ENCODE peak calls at places on chromosomes 3 and 15, in ten cellular contexts. I is adrenal gland, V is left lung, Z is stomach, A is IMR-90, K is DND-41, X is heart left ventricle, P is tibial nerve, N is neuronal stem cell, F is A673. B is an unnamed sample.

GRCh38 chr3:26536955-26537354 is 85.6 kb upstream of the LRRC3B start:
- DNase-seq in I (no peak), V (no peak), Z (no peak), A (no peak), K (no peak), X (no peak), P (no peak), N (no peak), F (no peak), B (no peak)

GRCh38 chr3:155409336-155409735 is 115.9 kb upstream of the STRIT1 start:
- DNase-seq in I (no peak), V (no peak), Z (no peak), A (no peak), K (no peak), X (no peak), P (no peak), N (no peak), F (no peak), B (no peak)

GRCh38 chr3:167116120-167116922 is 263.8 kb downstream of the ZBBX start:
- DNase-seq in I (no peak), V (no peak), Z (no peak), A (no peak), K (no peak), X (peak), P (no peak), N (no peak), F (no peak), B (no peak)

GRCh38 chr3:81816473-81817260 is 55.2 kb upstream of the GBE1 start:
- DNase-seq in I (peak), V (no peak), Z (no peak), A (peak), K (peak), X (no peak), P (no peak), N (peak), F (no peak), B (no peak)

GRCh38 chr3:39102504-39103323 is 4.7 kb downstream of the GORASP1 start:
- DNase-seq in I (no peak), V (no peak), Z (no peak), A (no peak), K (no peak), X (no peak), P (no peak), N (no peak), F (no peak), B (no peak)

GRCh38 chr15:98896802-98897732 is 110.5 kb downstream of the PGPEP1L start:
- DNase-seq in I (peak), V (no peak), Z (no peak), A (peak), K (no peak), X (no peak), P (peak), N (no peak), F (peak), B (no peak)

GRCh38 chr15:31200735-31201151 is 99.2 kb upstream of the TRPM1 start:
- DNase-seq in I (peak), V (peak), Z (peak), A (peak), K (no peak), X (peak), P (peak), N (peak), F (peak), B (no peak)

GRCh38 chr3:42610978-42611377 is 10.5 kb downstream of the NKTR start:
- DNase-seq in I (no peak), V (no peak), Z (no peak), A (no peak), K (no peak), X (no peak), P (no peak), N (no peak), F (no peak), B (no peak)

GRCh38 chr3:65604863-65605526 is 433.7 kb downstream of the MAGI1 start:
- DNase-seq in I (no peak), V (no peak), Z (no peak), A (peak), K (no peak), X (no peak), P (no peak), N (no peak), F (peak), B (no peak)

GRCh38 chr15:39444729-39445470 is 136.0 kb upstream of the THBS1 start:
- DNase-seq in I (no peak), V (no peak), Z (no peak), A (no peak), K (no peak), X (no peak), P (no peak), N (no peak), F (no peak), B (no peak)

GRCh38 chr15:80210612-80211554 is 41.1 kb downstream of the CTXND1 start:
- DNase-seq in I (no peak), V (no peak), Z (no peak), A (no peak), K (no peak), X (no peak), P (no peak), N (no peak), F (no peak), B (no peak)

GRCh38 chr3:194009892-194010533 is 125.9 kb upstream of the HES1 start:
- DNase-seq in I (no peak), V (no peak), Z (no peak), A (no peak), K (no peak), X (no peak), P (no peak), N (no peak), F (no peak), B (no peak)

GRCh38 chr3:177589921-177590336 is 392.6 kb upstream of the TBL1XR1 start:
- DNase-seq in I (peak), V (no peak), Z (no peak), A (peak), K (no peak), X (no peak), P (peak), N (peak), F (peak), B (no peak)

GRCh38 chr15:79084308-79084968 is 6.1 kb downstream of the RASGRF1 start:
- DNase-seq in I (no peak), V (no peak), Z (no peak), A (no peak), K (no peak), X (peak), P (no peak), N (no peak), F (no peak), B (no peak)

GRCh38 chr3:190902292-190902691 is 39.8 kb upstream of the GMNC start:
- DNase-seq in I (no peak), V (no peak), Z (no peak), A (no peak), K (no peak), X (no peak), P (no peak), N (no peak), F (no peak), B (no peak)

GRCh38 chr3:46449755-46450552 is 14.8 kb downstream of the LTF start:
- DNase-seq in I (no peak), V (no peak), Z (no peak), A (peak), K (no peak), X (no peak), P (no peak), N (no peak), F (no peak), B (no peak)

GRCh38 chr3:25594007-25594502 is 70.7 kb downstream of the TOP2B start:
- DNase-seq in I (no peak), V (no peak), Z (no peak), A (peak), K (peak), X (no peak), P (peak), N (peak), F (peak), B (no peak)

GRCh38 chr15:43792761-43793493 is 807 bp downstream of the SERF2 start:
- DNase-seq in I (peak), V (peak), Z (no peak), A (peak), K (no peak), X (peak), P (no peak), N (peak), F (no peak), B (no peak)

GRCh38 chr3:76063811-76064210 is 278.5 kb upstream of the ZNF717 start:
- DNase-seq in I (no peak), V (no peak), Z (no peak), A (no peak), K (no peak), X (no peak), P (no peak), N (no peak), F (no peak), B (no peak)

GRCh38 chr15:85667491-85668424 is 127.0 kb downstream of the KLHL25 start:
- DNase-seq in I (peak), V (no peak), Z (no peak), A (peak), K (peak), X (no peak), P (peak), N (no peak), F (peak), B (no peak)

GRCh38 chr15:55816017-55816416 is 73.1 kb upstream of the PRTG start:
- DNase-seq in I (no peak), V (no peak), Z (no peak), A (peak), K (no peak), X (no peak), P (no peak), N (no peak), F (no peak), B (no peak)

GRCh38 chr3:151974067-151974466 is 100.6 kb downstream of the SUCNR1 start:
- DNase-seq in I (no peak), V (no peak), Z (no peak), A (peak), K (no peak), X (no peak), P (no peak), N (no peak), F (peak), B (no peak)

GRCh38 chr3:65030847-65031463 is 343.2 kb upstream of the ADAMTS9 start:
- DNase-seq in I (no peak), V (no peak), Z (no peak), A (peak), K (peak), X (no peak), P (no peak), N (no peak), F (peak), B (no peak)

GRCh38 chr3:195899701-195900425 is 8.5 kb downstream of the TNK2 start:
- DNase-seq in I (no peak), V (no peak), Z (no peak), A (no peak), K (no peak), X (peak), P (no peak), N (no peak), F (no peak), B (no peak)

GRCh38 chr3:114606336-114606735 is 312.5 kb downstream of the TIGIT start:
- DNase-seq in I (no peak), V (no peak), Z (no peak), A (no peak), K (no peak), X (no peak), P (no peak), N (no peak), F (no peak), B (no peak)

DNA sequence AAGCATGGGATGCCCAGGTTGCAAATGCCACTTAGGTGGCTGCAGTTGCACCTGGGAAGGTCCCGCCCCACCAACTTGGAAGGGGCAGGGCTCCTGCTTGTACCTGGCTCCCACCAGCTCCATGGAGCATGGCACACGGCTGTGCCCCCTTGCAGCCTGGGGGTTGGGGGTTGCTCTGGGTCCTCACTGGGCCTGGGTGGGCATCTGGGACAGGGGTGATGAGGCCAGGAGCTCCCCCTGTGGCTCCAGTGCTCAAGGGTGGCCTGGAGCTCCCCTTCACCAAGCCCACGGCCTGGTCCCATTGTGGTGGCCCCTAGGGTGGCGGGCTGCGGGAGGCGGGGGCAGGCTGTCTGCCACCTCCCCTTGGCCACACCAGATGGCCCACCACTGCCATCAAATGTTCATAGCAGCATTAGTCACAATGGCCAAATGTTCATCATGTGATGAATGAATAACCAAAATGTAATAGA is 36.7 kb downstream of the GHSR start:
- DNase-seq in I (no peak), V (no peak), Z (no peak), A (no peak), K (no peak), X (no peak), P (no peak), N (no peak), F (no peak), B (no peak)
- H3K27ac ChIP-seq in I (no peak), V (no peak), Z (no peak), A (no peak), K (no peak), X (no peak), P (no peak), N (no peak), F (no peak), B (no peak)

GRCh38 chr3:129432671-129433070 is 4.2 kb upstream of the EFCAB12 start:
- DNase-seq in I (no peak), V (no peak), Z (no peak), A (no peak), K (no peak), X (no peak), P (no peak), N (no peak), F (no peak), B (no peak)
- H3K27ac ChIP-seq in I (no peak), V (no peak), Z (no peak), A (no peak), K (no peak), X (no peak), P (no peak), N (no peak), F (no peak), B (no peak)

GRCh38 chr3:34225828-34226227 is 427.4 kb downstream of the PDCD6IP start:
- DNase-seq in I (no peak), V (no peak), Z (no peak), A (no peak), K (no peak), X (no peak), P (no peak), N (no peak), F (peak), B (no peak)
- H3K27ac ChIP-seq in I (no peak), V (no peak), Z (no peak), A (no peak), K (no peak), X (no peak), P (no peak), N (no peak), F (peak), B (no peak)

GRCh38 chr3:50568947-50569749 is at the start of gene HEMK1:
- DNase-seq in I (peak), V (peak), Z (peak), A (peak), K (peak), X (peak), P (peak), N (peak), F (peak), B (peak)

GRCh38 chr3:50572801-50573371 is 3.6 kb downstream of the HEMK1 start:
- DNase-seq in I (no peak), V (no peak), Z (no peak), A (no peak), K (peak), X (no peak), P (no peak), N (no peak), F (no peak), B (no peak)

GRCh38 chr3:50572158-50572557 is 2.8 kb downstream of the HEMK1 start:
- DNase-seq in I (peak), V (peak), Z (peak), A (peak), K (peak), X (peak), P (peak), N (peak), F (peak), B (peak)

GRCh38 chr3:50571486-50571885 is 2.2 kb downstream of the HEMK1 start:
- DNase-seq in I (no peak), V (no peak), Z (no peak), A (no peak), K (peak), X (no peak), P (no peak), N (no peak), F (no peak), B (no peak)

DNA sequence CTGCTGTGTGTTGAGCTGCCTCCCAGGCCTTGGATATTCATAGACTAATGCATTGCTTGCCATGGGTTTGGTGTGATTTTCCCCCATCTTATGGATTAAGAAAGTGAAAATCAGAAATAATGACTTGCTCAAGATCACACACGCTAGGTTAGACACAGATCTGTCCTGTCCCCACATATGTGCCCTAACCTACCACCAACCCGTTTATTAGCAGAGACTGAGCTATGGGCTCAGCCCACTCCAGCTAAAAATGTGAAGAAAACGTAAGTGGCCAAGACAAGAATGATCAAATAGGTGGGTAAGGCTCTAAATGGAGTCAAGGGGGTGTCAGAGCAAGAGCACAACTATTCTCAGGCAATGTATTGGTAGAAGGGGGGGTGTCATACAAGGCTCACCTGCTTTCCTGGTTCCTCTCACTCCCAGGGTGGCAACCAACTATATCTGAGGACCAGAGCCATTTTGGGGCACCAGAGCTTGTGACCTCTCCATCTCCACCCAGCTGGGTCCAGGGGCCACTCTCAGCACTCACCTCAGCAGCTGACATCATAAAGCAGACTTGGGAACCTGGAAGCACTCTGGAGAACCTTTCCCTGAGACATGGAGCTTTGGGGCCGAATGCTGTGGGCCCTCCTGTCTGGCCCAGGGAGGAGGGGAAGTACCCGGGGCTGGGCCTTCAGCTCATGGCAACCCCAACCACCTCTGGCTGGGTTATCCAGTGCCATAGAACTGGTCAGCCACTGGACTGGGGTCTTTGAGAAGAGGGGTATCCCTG is 1.4 kb downstream of the HEMK1 start:
- DNase-seq in I (no peak), V (no peak), Z (no peak), A (no peak), K (peak), X (no peak), P (no peak), N (no peak), F (no peak), B (no peak)
- H3K27ac ChIP-seq in I (no peak), V (no peak), Z (peak), A (no peak), K (peak), X (no peak), P (no peak), N (no peak), F (no peak), B (no peak)

DNA sequence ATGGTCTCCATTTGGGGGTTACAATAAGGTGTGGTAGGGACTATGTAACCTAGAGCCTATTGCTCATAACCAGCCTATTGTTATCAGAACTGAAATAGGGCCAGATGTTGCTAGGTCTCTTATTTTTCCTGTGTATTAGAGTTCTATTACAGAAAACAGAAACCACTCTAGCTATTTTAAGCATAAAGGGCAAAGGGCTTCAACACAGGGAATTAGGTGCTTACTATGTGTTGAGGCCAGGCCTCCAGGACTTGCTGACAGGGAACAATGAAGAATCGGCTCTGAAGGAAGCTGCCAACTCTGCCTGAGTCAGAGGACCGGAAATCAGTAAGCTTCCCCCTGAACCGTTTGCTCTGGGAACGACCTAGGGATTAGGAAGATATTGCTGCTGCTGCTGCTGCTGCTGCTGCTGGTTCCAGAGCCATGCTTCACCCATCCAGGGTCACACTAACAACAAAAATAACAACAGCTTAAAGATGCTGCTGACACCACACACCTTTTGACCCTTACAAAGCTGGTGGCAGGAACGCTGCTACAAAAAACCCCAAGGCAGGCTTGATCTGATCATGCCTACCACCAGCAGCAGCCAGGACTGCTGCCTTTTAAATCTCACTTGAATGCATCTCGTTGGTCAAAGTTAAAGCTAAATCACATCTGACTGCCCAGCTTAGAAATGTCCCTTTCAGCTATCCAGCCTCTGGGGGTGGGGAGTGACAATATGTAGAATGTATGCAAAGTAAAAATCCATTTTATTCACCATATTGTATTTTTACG is 276.9 kb upstream of the IL12A start:
- DNase-seq in I (peak), V (no peak), Z (no peak), A (peak), K (no peak), X (peak), P (no peak), N (peak), F (peak), B (no peak)
- H3K27ac ChIP-seq in I (no peak), V (no peak), Z (no peak), A (peak), K (no peak), X (peak), P (no peak), N (peak), F (no peak), B (no peak)

GRCh38 chr3:23809294-23809693 is 3.5 kb downstream of the UBE2E1 start:
- DNase-seq in I (no peak), V (no peak), Z (no peak), A (no peak), K (no peak), X (no peak), P (no peak), N (no peak), F (no peak), B (no peak)
- H3K27ac ChIP-seq in I (no peak), V (no peak), Z (peak), A (no peak), K (no peak), X (peak), P (peak), N (no peak), F (no peak), B (no peak)

DNA sequence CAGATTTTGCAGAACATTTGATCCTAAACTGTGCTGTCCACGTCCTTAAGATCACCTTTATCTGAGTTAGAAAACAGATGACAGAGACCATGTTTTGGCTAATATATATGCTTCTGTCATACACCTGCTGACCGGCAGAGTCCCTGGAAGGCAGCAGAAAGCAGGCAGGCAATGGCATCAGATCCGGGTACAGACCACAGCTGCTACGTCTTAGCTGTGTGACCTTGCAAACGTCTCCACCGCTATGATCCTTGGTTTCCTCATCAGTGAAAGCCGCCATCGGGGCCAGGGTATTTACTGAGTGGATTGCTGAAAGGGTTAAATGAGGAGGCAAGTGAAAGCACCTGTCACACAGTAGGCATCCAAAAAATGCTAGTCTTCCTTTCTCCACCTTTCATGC is 72.1 kb downstream of the ABTB1 start:
- DNase-seq in I (no peak), V (no peak), Z (no peak), A (no peak), K (no peak), X (no peak), P (no peak), N (no peak), F (no peak), B (no peak)
- H3K27ac ChIP-seq in I (no peak), V (no peak), Z (peak), A (no peak), K (no peak), X (peak), P (no peak), N (no peak), F (no peak), B (no peak)

GRCh38 chr3:48426401-48426909 is 3.4 kb downstream of the PLXNB1 start:
- DNase-seq in I (no peak), V (no peak), Z (no peak), A (no peak), K (no peak), X (peak), P (no peak), N (no peak), F (no peak), B (peak)

GRCh38 chr3:48426944-48427629 is 2.8 kb downstream of the PLXNB1 start:
- DNase-seq in I (no peak), V (no peak), Z (no peak), A (no peak), K (no peak), X (no peak), P (no peak), N (no peak), F (no peak), B (no peak)

GRCh38 chr3:48428088-48428862 is 1.6 kb downstream of the PLXNB1 start:
- DNase-seq in I (no peak), V (no peak), Z (peak), A (no peak), K (no peak), X (no peak), P (peak), N (no peak), F (no peak), B (no peak)

GRCh38 chr3:48428863-48429415 is 947 bp downstream of the PLXNB1 start:
- DNase-seq in I (no peak), V (no peak), Z (peak), A (peak), K (peak), X (peak), P (peak), N (no peak), F (peak), B (peak)

GRCh38 chr3:48427630-48427962 is 2.3 kb downstream of the PLXNB1 start:
- DNase-seq in I (no peak), V (no peak), Z (no peak), A (no peak), K (no peak), X (peak), P (no peak), N (no peak), F (no peak), B (peak)
- H3K27ac ChIP-seq in I (peak), V (no peak), Z (peak), A (no peak), K (no peak), X (peak), P (peak), N (no peak), F (no peak), B (peak)